ENCODE peak calls at places on chromosomes 12 and 14, in seven cellular contexts. M, A, O, I, V, H and D are unnamed samples. For H3K9me3 and H3K36me3, the result is how much of the 10 kb centered on the place peaks cover.

GRCh38 chr14:43184540-43184939 is 1322.5 kb downstream of the FSCB start:
- DNase-seq in M (no peak), V (no peak), A (no peak), I (no peak), H (no peak), O (no peak), D (no peak)

GRCh38 chr12:68794653-68795253 is 13.2 kb upstream of the MDM2 start:
- DNase-seq in A (peak), O (no peak), V (no peak), M (no peak), H (no peak), I (no peak), D (no peak)

GRCh38 chr12:126258190-126258589 is 1193.0 kb downstream of the AACS start:
- DNase-seq in V (no peak), H (no peak), M (no peak), O (no peak), A (no peak), I (no peak), D (no peak)

GRCh38 chr12:85279449-85280137 is 427 bp upstream of the ALX1 start:
- DNase-seq in H (peak), V (no peak), I (no peak), A (no peak), M (no peak), O (no peak), D (no peak)

GRCh38 chr12:109723311-109723791 is 9.7 kb downstream of the FAM222A start:
- DNase-seq in M (no peak), H (peak), O (no peak), A (no peak), V (peak), I (no peak), D (no peak)

GRCh38 chr12:89574736-89575208 is 48.9 kb upstream of the POC1B start:
- DNase-seq in I (no peak), A (peak), O (no peak), V (no peak), M (no peak), H (no peak), D (no peak)

GRCh38 chr12:132170094-132170636 is 25.9 kb downstream of the NOC4L start:
- DNase-seq in O (no peak), A (peak), M (no peak), I (no peak), H (no peak), V (peak), D (peak)

GRCh38 chr12:65608319-65608916 is 215.9 kb upstream of the HMGA2 start:
- DNase-seq in A (peak), O (no peak), V (no peak), I (no peak), M (no peak), H (no peak), D (no peak)

GRCh38 chr12:27272375-27273028 is 28.4 kb downstream of the STK38L start:
- DNase-seq in A (no peak), O (no peak), H (no peak), V (no peak), I (no peak), M (no peak), D (no peak)

GRCh38 chr12:111182391-111182790 is 186.5 kb downstream of the PHETA1 start:
- DNase-seq in V (no peak), A (no peak), O (no peak), H (no peak), I (no peak), M (no peak), D (no peak)

GRCh38 chr14:63308723-63309317 is 9.9 kb downstream of the GPHB5 start:
- DNase-seq in H (no peak), O (no peak), M (peak), I (no peak), V (no peak), A (peak), D (no peak)

GRCh38 chr12:57541717-57542116 is 5.3 kb downstream of the DCTN2 start:
- DNase-seq in A (no peak), I (no peak), M (no peak), H (no peak), V (no peak), O (no peak), D (no peak)

GRCh38 chr14:104795781-104796681 is 483 bp upstream of the AKT1 start:
- DNase-seq in H (peak), A (peak), I (peak), O (peak), M (no peak), V (peak), D (no peak)

DNA sequence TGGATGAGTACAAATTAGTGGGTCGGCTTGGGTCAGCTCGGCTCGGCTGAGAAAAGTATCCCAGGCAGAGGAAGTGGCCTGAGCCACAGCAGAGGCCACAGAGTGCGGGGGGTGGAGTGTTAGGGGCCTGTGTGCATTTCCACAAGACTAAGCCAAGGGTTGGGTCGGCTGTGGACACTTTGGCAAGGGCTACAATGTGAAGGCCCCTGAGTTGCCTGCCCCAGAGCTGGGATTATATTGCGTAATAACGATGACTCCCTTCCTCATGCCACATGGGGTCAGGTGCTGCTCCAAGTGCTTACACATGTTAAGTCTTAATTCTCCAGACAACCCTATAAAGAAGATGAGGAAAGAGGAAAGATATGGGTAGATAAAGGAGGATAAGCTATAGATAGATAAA is 11.4 kb downstream of the EVL start:
- DNase-seq in M (no peak), V (peak), I (no peak), H (no peak), O (no peak), A (peak), D (no peak)
- H3K27ac ChIP-seq in M (no peak), V (peak), I (peak), H (no peak), O (no peak), A (peak), D (no peak)

DNA sequence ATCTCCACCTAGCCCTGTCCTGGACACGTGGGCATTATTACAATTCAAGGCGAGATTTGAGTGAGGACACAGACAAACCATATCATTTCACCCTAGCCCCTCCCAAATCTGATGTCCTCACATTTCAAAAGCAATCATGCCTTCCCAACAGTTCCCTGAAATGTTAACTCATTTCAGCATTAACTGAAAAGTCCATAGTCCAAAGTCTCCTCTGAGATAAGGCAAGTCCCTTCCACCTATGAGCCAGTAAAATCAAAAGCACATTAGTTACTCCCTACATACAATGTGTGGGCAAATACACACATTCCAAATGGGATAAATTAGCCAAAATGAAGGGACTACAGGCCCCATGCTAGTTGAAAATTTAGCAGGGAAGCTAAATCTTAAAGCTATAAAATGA is 546.0 kb upstream of the LMO3 start:
- DNase-seq in M (no peak), A (no peak), I (no peak), H (no peak), V (no peak), O (no peak), D (no peak)
- H3K9me3 ChIP-seq in M (under half), A (under half), I (under half), H (under half), V (under half), O (under half), D (under half)

GRCh38 chr14:52913271-52913670 is 37.6 kb downstream of the FERMT2 start:
- DNase-seq in A (peak), V (no peak), I (no peak), H (no peak), O (no peak), M (no peak), D (no peak)
- H3K36me3 ChIP-seq in A (under half), V (under half), I (under half), H (under half), O (under half), M (under half), D (under half)

DNA sequence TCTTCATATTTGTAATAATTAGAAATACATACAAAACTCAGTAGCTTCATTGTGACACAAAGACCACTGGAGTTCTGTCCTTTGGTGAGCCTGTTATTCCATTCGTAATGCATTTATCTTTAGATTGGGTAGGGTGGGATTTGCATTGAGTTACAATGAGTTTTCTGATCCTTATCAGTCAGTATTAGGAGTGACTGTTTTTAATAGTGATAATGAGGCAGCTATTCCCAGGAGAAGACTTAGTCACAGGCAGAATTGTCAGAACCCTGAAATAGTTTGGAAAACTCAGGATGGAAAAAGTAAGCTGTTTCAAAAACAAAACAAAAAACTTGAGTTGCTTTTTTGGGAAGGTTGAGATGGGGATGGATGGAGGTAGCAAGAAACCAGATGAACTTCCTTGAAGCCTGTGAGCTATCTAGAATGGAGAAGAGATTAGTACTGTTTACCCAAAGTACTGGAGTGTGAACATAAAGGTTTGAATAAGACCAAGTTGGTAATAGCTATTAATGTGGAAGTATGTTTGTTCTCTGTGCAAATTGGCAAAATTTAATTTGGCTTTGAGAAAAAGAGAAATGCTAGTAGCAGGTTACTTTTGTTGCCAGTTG is 38.6 kb downstream of the FBXO34 start:
- DNase-seq in M (no peak), A (peak), O (no peak), H (no peak), I (no peak), V (no peak), D (no peak)
- H3K27ac ChIP-seq in M (no peak), A (no peak), O (no peak), H (peak), I (no peak), V (no peak), D (no peak)

GRCh38 chr14:28059254-28059653 is 707.3 kb upstream of the FOXG1 start:
- DNase-seq in I (no peak), A (no peak), V (no peak), O (no peak), H (no peak), M (no peak), D (no peak)
- H3K9me3 ChIP-seq in I (under half), A (under half), V (under half), O (under half), H (under half), M (under half), D (under half)